ENCODE peak calls at places on chromosomes 13 and 19, in seven cellular contexts. One of them, this sample, is unnamed. For H3K4me1 and H3K79me2, the result is how much of the 10 kb centered on the place peaks cover.

GRCh38 chr19:6890421-6890913 is 3.1 kb downstream of the ADGRE1 start:
- DNase-seq in H9: no peak
- DNase-seq in GM23338: no peak
- DNase-seq in neural progenitor cell: no peak
- DNase-seq in MM.1S: no peak
- DNase-seq in OCI-LY7: peak
- DNase-seq in fibroblast of lung: no peak
- DNase-seq in this sample: no peak

GRCh38 chr19:21098291-21098690 is 16.3 kb downstream of the ZNF714 start:
- DNase-seq in H9: no peak
- DNase-seq in GM23338: no peak
- DNase-seq in neural progenitor cell: no peak
- DNase-seq in MM.1S: no peak
- DNase-seq in OCI-LY7: no peak
- DNase-seq in fibroblast of lung: no peak
- DNase-seq in this sample: no peak

GRCh38 chr13:26605845-26606244 is 48.4 kb downstream of the WASF3 start:
- DNase-seq in H9: peak
- DNase-seq in GM23338: peak
- DNase-seq in neural progenitor cell: peak
- DNase-seq in MM.1S: no peak
- DNase-seq in OCI-LY7: peak
- DNase-seq in fibroblast of lung: no peak
- DNase-seq in this sample: no peak

GRCh38 chr19:29843180-29844051 is 31.6 kb downstream of the CCNE1 start:
- DNase-seq in H9: peak
- DNase-seq in GM23338: peak
- DNase-seq in neural progenitor cell: peak
- DNase-seq in MM.1S: no peak
- DNase-seq in OCI-LY7: no peak
- DNase-seq in fibroblast of lung: no peak
- DNase-seq in this sample: peak

GRCh38 chr19:49595819-49596404 is 4.9 kb downstream of the PRR12 start:
- DNase-seq in H9: no peak
- DNase-seq in GM23338: no peak
- DNase-seq in neural progenitor cell: no peak
- DNase-seq in MM.1S: no peak
- DNase-seq in OCI-LY7: no peak
- DNase-seq in fibroblast of lung: no peak
- DNase-seq in this sample: no peak

GRCh38 chr13:102680842-102681725 is 13.8 kb downstream of the METTL21C start:
- DNase-seq in H9: no peak
- DNase-seq in GM23338: no peak
- DNase-seq in neural progenitor cell: no peak
- DNase-seq in MM.1S: no peak
- DNase-seq in OCI-LY7: peak
- DNase-seq in fibroblast of lung: peak
- DNase-seq in this sample: no peak

GRCh38 chr13:32354040-32354439 is 38.7 kb downstream of the BRCA2 start:
- DNase-seq in H9: no peak
- DNase-seq in GM23338: no peak
- DNase-seq in neural progenitor cell: no peak
- DNase-seq in MM.1S: no peak
- DNase-seq in OCI-LY7: peak
- DNase-seq in fibroblast of lung: no peak
- DNase-seq in this sample: no peak

GRCh38 chr19:11737964-11738745 is 591 bp downstream of the ZNF823 start:
- DNase-seq in H9: peak
- DNase-seq in GM23338: peak
- DNase-seq in neural progenitor cell: peak
- DNase-seq in MM.1S: peak
- DNase-seq in OCI-LY7: peak
- DNase-seq in fibroblast of lung: peak
- DNase-seq in this sample: peak

GRCh38 chr19:1156830-1157615 is 17.0 kb downstream of the SBNO2 start:
- DNase-seq in H9: no peak
- DNase-seq in GM23338: no peak
- DNase-seq in neural progenitor cell: no peak
- DNase-seq in MM.1S: no peak
- DNase-seq in OCI-LY7: no peak
- DNase-seq in fibroblast of lung: no peak
- DNase-seq in this sample: no peak

DNA sequence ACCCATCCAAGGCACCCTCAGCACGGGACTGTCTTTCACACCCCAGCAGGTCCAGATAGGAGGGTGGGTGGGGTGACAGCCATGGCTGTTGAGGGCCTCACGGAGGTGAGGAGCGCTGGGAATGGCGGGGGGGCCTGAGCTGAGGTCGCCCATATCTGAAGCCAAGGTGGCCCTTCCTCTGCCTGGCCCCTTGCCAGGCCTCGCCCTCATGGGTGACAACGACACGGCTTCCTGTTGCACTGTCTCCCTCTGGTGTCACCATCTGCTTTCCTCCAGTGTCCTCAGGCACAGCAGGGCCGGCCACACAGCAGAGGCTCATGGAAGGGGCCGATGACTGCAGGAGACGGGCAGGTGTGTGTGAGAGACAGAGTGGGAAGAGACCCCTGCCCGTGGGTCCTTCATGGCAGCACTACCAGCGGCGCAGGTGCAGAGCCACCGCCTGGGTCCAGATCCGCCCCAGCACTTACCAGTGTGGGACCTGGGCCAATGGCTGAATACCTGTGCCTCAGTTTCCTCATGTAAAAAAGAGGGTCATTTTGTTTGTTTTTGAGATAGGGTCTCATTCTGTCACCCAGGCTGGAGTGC is 8.1 kb upstream of the NKPD1 start:
- DNase-seq in H9: no peak
- DNase-seq in GM23338: no peak
- DNase-seq in neural progenitor cell: no peak
- DNase-seq in MM.1S: no peak
- DNase-seq in OCI-LY7: no peak
- DNase-seq in fibroblast of lung: no peak
- DNase-seq in this sample: peak
- H3K4me1 ChIP-seq in H9: under half
- H3K4me1 ChIP-seq in GM23338: under half
- H3K4me1 ChIP-seq in neural progenitor cell: under half
- H3K4me1 ChIP-seq in MM.1S: under half
- H3K4me1 ChIP-seq in OCI-LY7: under half
- H3K4me1 ChIP-seq in fibroblast of lung: under half
- H3K4me1 ChIP-seq in this sample: under half

GRCh38 chr13:99416411-99417121 is 84.7 kb upstream of the TM9SF2 start:
- DNase-seq in H9: no peak
- DNase-seq in GM23338: no peak
- DNase-seq in neural progenitor cell: no peak
- DNase-seq in MM.1S: no peak
- DNase-seq in OCI-LY7: no peak
- DNase-seq in fibroblast of lung: no peak
- DNase-seq in this sample: no peak

GRCh38 chr13:99415851-99416331 is 85.4 kb upstream of the TM9SF2 start:
- DNase-seq in H9: no peak
- DNase-seq in GM23338: no peak
- DNase-seq in neural progenitor cell: no peak
- DNase-seq in MM.1S: no peak
- DNase-seq in OCI-LY7: no peak
- DNase-seq in fibroblast of lung: no peak
- DNase-seq in this sample: no peak

GRCh38 chr13:99414048-99414995 is 87.0 kb upstream of the TM9SF2 start:
- DNase-seq in H9: no peak
- DNase-seq in GM23338: no peak
- DNase-seq in neural progenitor cell: no peak
- DNase-seq in MM.1S: no peak
- DNase-seq in OCI-LY7: no peak
- DNase-seq in fibroblast of lung: no peak
- DNase-seq in this sample: no peak

GRCh38 chr13:99415014-99415650 is 86.1 kb upstream of the TM9SF2 start:
- DNase-seq in H9: no peak
- DNase-seq in GM23338: no peak
- DNase-seq in neural progenitor cell: no peak
- DNase-seq in MM.1S: no peak
- DNase-seq in OCI-LY7: no peak
- DNase-seq in fibroblast of lung: no peak
- DNase-seq in this sample: no peak

GRCh38 chr13:99412856-99413255 is 88.4 kb upstream of the TM9SF2 start:
- DNase-seq in H9: no peak
- DNase-seq in GM23338: no peak
- DNase-seq in neural progenitor cell: no peak
- DNase-seq in MM.1S: no peak
- DNase-seq in OCI-LY7: no peak
- DNase-seq in fibroblast of lung: no peak
- DNase-seq in this sample: no peak
- H3K4me2 ChIP-seq in H9: no peak
- H3K4me2 ChIP-seq in GM23338: no peak
- H3K4me2 ChIP-seq in neural progenitor cell: no peak
- H3K4me2 ChIP-seq in MM.1S: no peak
- H3K4me2 ChIP-seq in OCI-LY7: no peak
- H3K4me2 ChIP-seq in fibroblast of lung: no peak
- H3K4me2 ChIP-seq in this sample: no peak

DNA sequence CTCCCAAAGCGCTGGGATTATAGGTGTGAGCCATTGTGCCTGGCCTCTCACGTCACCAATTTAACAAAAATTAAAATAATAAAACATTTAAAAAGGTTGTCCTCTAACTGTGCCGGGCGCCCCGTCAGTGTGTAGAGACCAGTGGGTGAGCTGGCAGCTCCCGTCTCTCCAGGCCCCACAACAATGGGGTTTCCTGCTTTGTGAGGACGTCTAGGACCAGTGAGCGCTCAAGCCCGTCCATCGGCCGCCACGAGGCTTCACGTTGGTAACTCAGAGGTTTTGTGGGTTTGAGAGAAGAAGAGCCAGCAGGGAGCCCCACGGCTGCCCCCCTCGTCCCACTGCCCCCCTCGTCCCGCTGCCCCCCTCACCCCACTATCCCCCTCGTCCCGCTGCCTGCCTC is 4.7 kb downstream of the LSM7 start:
- DNase-seq in H9: no peak
- DNase-seq in GM23338: no peak
- DNase-seq in neural progenitor cell: no peak
- DNase-seq in MM.1S: no peak
- DNase-seq in OCI-LY7: no peak
- DNase-seq in fibroblast of lung: no peak
- DNase-seq in this sample: no peak
- H3K79me2 ChIP-seq in H9: under half
- H3K79me2 ChIP-seq in GM23338: under half
- H3K79me2 ChIP-seq in neural progenitor cell: under half
- H3K79me2 ChIP-seq in MM.1S: half or more
- H3K79me2 ChIP-seq in OCI-LY7: under half
- H3K79me2 ChIP-seq in fibroblast of lung: under half
- H3K79me2 ChIP-seq in this sample: under half

DNA sequence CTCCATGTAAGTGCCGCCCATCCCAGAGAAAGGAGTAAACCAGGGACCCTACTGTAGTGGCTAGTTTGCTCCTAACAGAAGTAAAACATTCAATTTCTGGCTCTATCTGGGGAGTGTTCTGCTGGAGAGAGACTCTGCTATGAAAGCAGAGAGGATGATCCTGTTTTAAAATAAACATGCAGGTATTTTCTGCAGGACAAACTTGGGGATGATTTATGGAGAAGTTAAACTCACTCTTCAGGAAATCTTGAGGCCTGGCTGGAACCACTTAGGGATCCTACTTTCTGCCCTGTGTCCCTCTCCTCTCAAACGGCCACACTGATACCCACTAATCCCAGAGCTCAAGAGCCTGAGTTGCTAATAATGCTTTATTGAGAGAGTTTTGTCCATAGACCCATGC is 281.1 kb downstream of the DNAJC15 start:
- DNase-seq in H9: no peak
- DNase-seq in GM23338: no peak
- DNase-seq in neural progenitor cell: no peak
- DNase-seq in MM.1S: no peak
- DNase-seq in OCI-LY7: no peak
- DNase-seq in fibroblast of lung: no peak
- DNase-seq in this sample: no peak
- H3K4me1 ChIP-seq in H9: under half
- H3K4me1 ChIP-seq in GM23338: under half
- H3K4me1 ChIP-seq in neural progenitor cell: under half
- H3K4me1 ChIP-seq in MM.1S: under half
- H3K4me1 ChIP-seq in OCI-LY7: under half
- H3K4me1 ChIP-seq in fibroblast of lung: under half
- H3K4me1 ChIP-seq in this sample: under half

GRCh38 chr13:113625965-113626661 is 31.9 kb downstream of the ATP4B start:
- DNase-seq in H9: no peak
- DNase-seq in GM23338: no peak
- DNase-seq in neural progenitor cell: no peak
- DNase-seq in MM.1S: no peak
- DNase-seq in OCI-LY7: no peak
- DNase-seq in fibroblast of lung: peak
- DNase-seq in this sample: no peak
- H3K4me2 ChIP-seq in H9: no peak
- H3K4me2 ChIP-seq in GM23338: no peak
- H3K4me2 ChIP-seq in neural progenitor cell: no peak
- H3K4me2 ChIP-seq in MM.1S: no peak
- H3K4me2 ChIP-seq in OCI-LY7: no peak
- H3K4me2 ChIP-seq in fibroblast of lung: no peak
- H3K4me2 ChIP-seq in this sample: no peak

DNA sequence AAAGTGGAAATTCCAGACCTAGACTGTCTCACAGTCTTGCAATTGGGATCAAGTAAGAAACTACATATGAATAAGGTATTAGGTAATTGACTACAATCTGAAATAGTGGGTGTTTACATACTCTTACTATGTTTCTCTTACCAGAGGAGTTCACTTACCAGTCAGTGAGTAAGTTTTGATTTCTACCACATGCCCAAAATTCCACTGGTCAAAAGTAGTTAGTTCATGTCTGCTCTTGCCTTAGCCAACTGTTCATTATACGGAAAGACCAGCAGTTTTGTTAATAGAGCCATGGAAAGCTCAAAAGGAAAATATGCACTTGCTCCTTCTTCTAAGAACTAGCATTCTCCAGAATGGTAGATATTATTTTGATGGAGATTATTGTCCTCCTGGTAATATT is 490.8 kb downstream of the RFC3 start:
- DNase-seq in H9: no peak
- DNase-seq in GM23338: no peak
- DNase-seq in neural progenitor cell: no peak
- DNase-seq in MM.1S: no peak
- DNase-seq in OCI-LY7: no peak
- DNase-seq in fibroblast of lung: peak
- DNase-seq in this sample: no peak
- H3K79me2 ChIP-seq in H9: under half
- H3K79me2 ChIP-seq in GM23338: under half
- H3K79me2 ChIP-seq in neural progenitor cell: under half
- H3K79me2 ChIP-seq in MM.1S: under half
- H3K79me2 ChIP-seq in OCI-LY7: under half
- H3K79me2 ChIP-seq in fibroblast of lung: under half
- H3K79me2 ChIP-seq in this sample: under half

DNA sequence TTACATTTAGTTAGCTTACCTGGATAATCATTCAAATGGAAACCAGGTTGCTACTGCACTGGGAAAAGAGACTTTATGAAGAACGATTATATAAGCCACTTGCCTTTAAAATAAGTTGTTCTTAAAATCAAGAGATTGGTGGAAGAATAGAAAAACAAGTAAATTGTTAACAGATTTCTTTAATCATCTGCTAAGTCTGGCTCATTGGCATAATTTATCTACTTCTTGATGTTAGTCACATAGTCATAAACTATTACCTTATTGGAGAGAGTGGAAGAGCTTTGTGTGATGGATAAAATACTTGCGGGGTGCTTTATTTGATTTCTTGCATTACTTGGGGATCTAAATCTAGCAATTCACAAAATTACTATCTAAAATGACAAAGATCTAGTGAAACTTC is 6.8 kb downstream of the LSM14A start:
- DNase-seq in H9: no peak
- DNase-seq in GM23338: no peak
- DNase-seq in neural progenitor cell: no peak
- DNase-seq in MM.1S: no peak
- DNase-seq in OCI-LY7: no peak
- DNase-seq in fibroblast of lung: no peak
- DNase-seq in this sample: no peak
- H3K4me1 ChIP-seq in H9: under half
- H3K4me1 ChIP-seq in GM23338: under half
- H3K4me1 ChIP-seq in neural progenitor cell: under half
- H3K4me1 ChIP-seq in MM.1S: under half
- H3K4me1 ChIP-seq in OCI-LY7: half or more
- H3K4me1 ChIP-seq in fibroblast of lung: under half
- H3K4me1 ChIP-seq in this sample: half or more

GRCh38 chr13:59458908-59459579 is 704.7 kb downstream of the DIAPH3 start:
- DNase-seq in H9: peak
- DNase-seq in GM23338: peak
- DNase-seq in neural progenitor cell: peak
- DNase-seq in MM.1S: no peak
- DNase-seq in OCI-LY7: no peak
- DNase-seq in fibroblast of lung: peak
- DNase-seq in this sample: no peak
- H3K4me2 ChIP-seq in H9: no peak
- H3K4me2 ChIP-seq in GM23338: peak
- H3K4me2 ChIP-seq in neural progenitor cell: peak
- H3K4me2 ChIP-seq in MM.1S: no peak
- H3K4me2 ChIP-seq in OCI-LY7: no peak
- H3K4me2 ChIP-seq in fibroblast of lung: no peak
- H3K4me2 ChIP-seq in this sample: no peak

This sample was measured in hepatocyte.